ENCODE peak calls at places on chromosomes 2 and 18, in eight cellular contexts. C is PC-3, U is fibroblast of lung, X is H9, J is IMR-90, B is H1, L is HCT116, D is mesenchymal stem cell. W is an unnamed sample.

GRCh38 chr2:215796160-215796559 is 217.2 kb downstream of the MREG start:
- DNase-seq in C (peak; percentile 82), U (peak; percentile 44), X (no peak), J (peak; percentile 66), B (no peak), L (no peak), D (peak; percentile 66), W (no peak)

GRCh38 chr2:199463708-199464613 is 6.2 kb upstream of the SATB2 start:
- DNase-seq in C (no peak), U (no peak), X (peak; percentile 53), J (no peak), B (no peak), L (no peak), D (no peak), W (no peak)

GRCh38 chr2:18213986-18214385 is 335.5 kb downstream of the KCNS3 start:
- DNase-seq in C (no peak), U (no peak), X (no peak), J (no peak), B (no peak), L (no peak), D (no peak), W (no peak)

GRCh38 chr18:76347341-76347740 is 147.7 kb downstream of the ZNF516 start:
- DNase-seq in C (no peak), U (no peak), X (no peak), J (no peak), B (no peak), L (no peak), D (no peak), W (no peak)

GRCh38 chr2:7045601-7046590 is 128.7 kb downstream of the RNF144A start:
- DNase-seq in C (no peak), U (no peak), X (no peak), J (no peak), B (no peak), L (no peak), D (no peak), W (no peak)

GRCh38 chr2:201257381-201257940 is 2.9 kb upstream of the CASP8 start:
- DNase-seq in C (no peak), U (no peak), X (peak; percentile 35), J (peak; percentile 5), B (no peak), L (no peak), D (no peak), W (peak; percentile 59)

GRCh38 chr2:229952256-229952835 is 30.0 kb downstream of the FBXO36 start:
- DNase-seq in C (no peak), U (no peak), X (peak; percentile 58), J (no peak), B (peak; percentile 13), L (no peak), D (no peak), W (no peak)

GRCh38 chr2:70979626-70980025 is 1.2 kb downstream of the ANKRD53 start:
- DNase-seq in C (no peak), U (no peak), X (peak; percentile 24), J (no peak), B (no peak), L (no peak), D (no peak), W (no peak)

GRCh38 chr2:40451926-40452605 is at the start of gene SLC8A1:
- DNase-seq in C (no peak), U (peak; percentile 49), X (peak; percentile 49), J (peak; percentile 49), B (no peak), L (no peak), D (peak; percentile 35), W (peak; percentile 38)

GRCh38 chr2:85606116-85606455 is 3.6 kb upstream of the TMEM150A start:
- DNase-seq in C (no peak), U (no peak), X (no peak), J (no peak), B (no peak), L (no peak), D (no peak), W (no peak)

GRCh38 chr2:30625600-30626208 is 178.7 kb downstream of the LCLAT1 start:
- DNase-seq in C (no peak), U (no peak), X (no peak), J (no peak), B (no peak), L (no peak), D (no peak), W (no peak)
- H3K9ac ChIP-seq in C (no peak overlapping the region), U (no peak overlapping the region), X (no peak overlapping the region), J (no peak overlapping the region), B (no peak overlapping the region), L (no peak overlapping the region), D (no peak overlapping the region), W (no peak overlapping the region)

DNA sequence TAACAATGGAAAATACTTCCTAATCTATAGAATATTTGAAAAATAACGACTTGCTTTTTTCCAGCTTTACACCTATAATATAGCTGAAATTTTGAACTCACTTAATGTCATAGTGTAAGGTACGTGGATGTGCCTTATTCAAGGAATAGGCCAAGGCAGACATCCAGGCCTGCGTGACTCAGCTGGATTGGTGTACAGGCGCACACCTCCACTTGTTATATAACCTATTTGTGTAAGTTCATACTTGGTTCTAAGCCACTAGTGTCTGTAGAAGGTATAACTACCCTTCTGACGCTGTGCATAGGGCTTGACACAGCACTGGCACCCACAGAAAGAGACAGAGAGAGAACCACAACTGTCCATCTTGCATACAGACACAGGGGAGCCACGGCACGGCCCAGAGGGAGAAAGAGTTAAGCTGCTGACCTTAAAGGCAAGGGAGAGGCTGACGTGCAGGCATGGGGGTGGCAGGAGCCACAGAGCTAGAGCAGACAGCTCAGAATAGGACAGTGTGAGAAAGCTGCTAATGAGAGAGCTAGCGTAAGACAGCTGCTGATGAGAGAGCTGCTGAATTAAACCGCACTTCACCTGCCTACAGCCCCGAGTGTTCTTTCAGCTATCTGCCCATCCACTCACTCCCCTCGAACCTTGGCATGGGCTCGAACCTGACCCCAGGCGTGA is 16.1 kb downstream of the CCDC178 start:
- DNase-seq in C (no peak), U (no peak), X (no peak), J (no peak), B (no peak), L (no peak), D (no peak), W (no peak)
- H3K9ac ChIP-seq in C (no peak overlapping the region), U (no peak overlapping the region), X (no peak overlapping the region), J (no peak overlapping the region), B (no peak overlapping the region), L (no peak overlapping the region), D (no peak overlapping the region), W (no peak overlapping the region)

GRCh38 chr2:218710687-218711549 is at the start of gene TTLL4:
- DNase-seq in C (peak; percentile 96), U (peak; percentile 95), X (peak; percentile 97), J (peak; percentile 93), B (peak; percentile 77), L (peak; percentile 87), D (peak; percentile 96), W (peak; percentile 97)
- H3K9ac ChIP-seq in C (peak within 1 kb of the TSS; percentile 90), U (peak within 1 kb of the TSS; percentile 92), X (peak within 1 kb of the TSS; percentile 59), J (peak within 1 kb of the TSS; percentile 72), B (peak within 1 kb of the TSS; percentile 75), L (peak within 1 kb of the TSS; percentile 84), D (peak within 1 kb of the TSS; percentile 96), W (peak within 1 kb of the TSS; percentile 92)

DNA sequence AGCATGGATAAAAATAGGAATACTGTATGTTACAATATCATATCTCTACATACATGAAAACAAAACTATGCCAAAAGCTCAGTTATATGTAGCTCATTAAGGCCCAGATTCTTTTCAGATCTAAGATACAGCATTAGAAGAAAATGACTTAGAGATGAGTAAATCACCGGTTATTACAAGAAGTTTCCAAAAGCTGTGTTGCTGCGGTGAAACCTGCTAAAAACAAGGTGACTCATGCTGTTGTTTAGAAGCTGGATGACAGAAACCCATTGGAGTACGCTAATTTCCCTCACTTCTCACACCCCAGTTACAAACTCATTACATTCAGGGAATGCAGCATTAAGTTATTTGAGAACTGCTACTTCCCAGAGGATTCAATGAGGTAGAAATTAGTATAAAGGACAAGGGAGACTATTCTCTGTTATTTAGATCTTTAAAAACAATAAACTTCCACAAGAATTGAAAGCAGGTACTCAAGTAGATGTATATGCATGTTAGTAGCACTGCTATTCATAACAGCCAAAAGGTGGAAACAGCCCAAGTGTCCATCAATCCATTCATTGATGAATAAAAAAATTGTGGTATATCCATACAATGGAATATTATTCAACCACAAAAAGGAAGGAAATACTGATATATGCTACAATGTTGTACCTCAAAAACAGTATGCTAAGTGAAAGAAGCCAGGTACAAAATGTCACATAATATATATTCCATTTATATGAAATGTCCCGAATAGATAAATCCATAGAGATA is 32.6 kb downstream of the RBKS start:
- DNase-seq in C (peak; percentile 60), U (no peak), X (no peak), J (peak; percentile 62), B (no peak), L (no peak), D (peak; percentile 74), W (no peak)
- H3K9ac ChIP-seq in C (no peak overlapping the region), U (no peak overlapping the region), X (no peak overlapping the region), J (no peak overlapping the region), B (peak overlapping the region; percentile 34), L (no peak overlapping the region), D (peak overlapping the region; percentile 61), W (no peak overlapping the region)

GRCh38 chr2:197209742-197210408 is 100.7 kb downstream of the ANKRD44 start:
- DNase-seq in C (no peak), U (no peak), X (no peak), J (no peak), B (no peak), L (no peak), D (no peak), W (peak; percentile 77)
- H3K9ac ChIP-seq in C (no peak overlapping the region), U (no peak overlapping the region), X (no peak overlapping the region), J (no peak overlapping the region), B (no peak overlapping the region), L (no peak overlapping the region), D (no peak overlapping the region), W (peak overlapping the region; percentile 34)

DNA sequence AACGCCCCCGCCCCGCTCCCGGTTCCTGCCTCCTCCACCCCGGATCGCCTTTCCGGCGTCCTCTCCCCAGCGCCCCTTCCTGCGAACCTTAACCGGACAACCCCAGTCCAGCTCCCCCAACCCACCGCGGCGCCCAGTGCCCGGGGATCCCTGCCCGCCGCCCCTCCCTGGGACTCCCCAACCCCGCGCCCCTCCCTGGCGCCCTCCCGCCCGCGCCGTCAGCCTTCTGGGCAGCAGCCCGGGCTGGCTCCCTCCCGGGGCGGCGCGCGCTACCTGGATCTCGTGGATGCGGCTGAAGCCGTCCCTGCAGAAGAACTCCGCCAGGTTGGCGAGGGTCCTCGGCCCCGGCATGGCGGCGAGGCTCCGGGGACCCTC is 396 bp downstream of the CYP27C1 start:
- DNase-seq in C (peak; percentile 31), U (no peak), X (peak; percentile 62), J (no peak), B (no peak), L (no peak), D (no peak), W (no peak)
- H3K9ac ChIP-seq in C (peak overlapping the region; percentile 70), U (no peak overlapping the region), X (peak overlapping the region; percentile 18), J (no peak overlapping the region), B (peak overlapping the region; percentile 86), L (no peak overlapping the region), D (peak overlapping the region; percentile 80), W (no peak overlapping the region)

W was measured in MM.1S.